ENCODE peak calls at places on chromosomes 16 and 17, in seven cellular contexts. One of them, this sample, is unnamed.

GRCh38 chr17:75872434-75873351 is 5.7 kb downstream of the TRIM47 start:
- DNase-seq in astrocyte of the spinal cord: peak
- DNase-seq in GM06990: no peak
- DNase-seq in cardiac fibroblast: peak
- DNase-seq in ovary: peak
- DNase-seq in fibroblast of pulmonary artery: peak
- DNase-seq in AG09319: peak
- DNase-seq in this sample: peak

GRCh38 chr17:4899341-4900230 is at the start of gene C17orf107:
- DNase-seq in astrocyte of the spinal cord: peak
- DNase-seq in GM06990: peak
- DNase-seq in cardiac fibroblast: peak
- DNase-seq in ovary: peak
- DNase-seq in fibroblast of pulmonary artery: peak
- DNase-seq in AG09319: peak
- DNase-seq in this sample: no peak

GRCh38 chr17:37182786-37183185 is 193.0 kb upstream of the C17orf78 start:
- DNase-seq in astrocyte of the spinal cord: peak
- DNase-seq in GM06990: no peak
- DNase-seq in cardiac fibroblast: peak
- DNase-seq in ovary: no peak
- DNase-seq in fibroblast of pulmonary artery: peak
- DNase-seq in AG09319: no peak
- DNase-seq in this sample: no peak

GRCh38 chr17:27354491-27355081 is 60.7 kb downstream of the WSB1 start:
- DNase-seq in astrocyte of the spinal cord: no peak
- DNase-seq in GM06990: no peak
- DNase-seq in cardiac fibroblast: no peak
- DNase-seq in ovary: no peak
- DNase-seq in fibroblast of pulmonary artery: no peak
- DNase-seq in AG09319: no peak
- DNase-seq in this sample: peak

GRCh38 chr17:40794466-40794865 is 5.3 kb downstream of the KRT28 start:
- DNase-seq in astrocyte of the spinal cord: no peak
- DNase-seq in GM06990: no peak
- DNase-seq in cardiac fibroblast: no peak
- DNase-seq in ovary: no peak
- DNase-seq in fibroblast of pulmonary artery: no peak
- DNase-seq in AG09319: no peak
- DNase-seq in this sample: no peak

GRCh38 chr17:80421381-80422090 is 6.6 kb downstream of the ENDOV start:
- DNase-seq in astrocyte of the spinal cord: no peak
- DNase-seq in GM06990: no peak
- DNase-seq in cardiac fibroblast: no peak
- DNase-seq in ovary: no peak
- DNase-seq in fibroblast of pulmonary artery: no peak
- DNase-seq in AG09319: no peak
- DNase-seq in this sample: no peak

GRCh38 chr16:56384074-56384721 is 41.1 kb downstream of the AMFR start:
- DNase-seq in astrocyte of the spinal cord: no peak
- DNase-seq in GM06990: no peak
- DNase-seq in cardiac fibroblast: no peak
- DNase-seq in ovary: no peak
- DNase-seq in fibroblast of pulmonary artery: no peak
- DNase-seq in AG09319: no peak
- DNase-seq in this sample: no peak

GRCh38 chr17:82457071-82457789 is 1.3 kb upstream of the NARF start:
- DNase-seq in astrocyte of the spinal cord: no peak
- DNase-seq in GM06990: no peak
- DNase-seq in cardiac fibroblast: peak
- DNase-seq in ovary: no peak
- DNase-seq in fibroblast of pulmonary artery: peak
- DNase-seq in AG09319: no peak
- DNase-seq in this sample: no peak

GRCh38 chr17:69651921-69652320 is 237.4 kb downstream of the MAP2K6 start:
- DNase-seq in astrocyte of the spinal cord: peak
- DNase-seq in GM06990: no peak
- DNase-seq in cardiac fibroblast: no peak
- DNase-seq in ovary: no peak
- DNase-seq in fibroblast of pulmonary artery: no peak
- DNase-seq in AG09319: no peak
- DNase-seq in this sample: no peak

GRCh38 chr17:51120357-51120738 is 320 bp downstream of the SPAG9 start:
- DNase-seq in astrocyte of the spinal cord: peak
- DNase-seq in GM06990: peak
- DNase-seq in cardiac fibroblast: no peak
- DNase-seq in ovary: no peak
- DNase-seq in fibroblast of pulmonary artery: peak
- DNase-seq in AG09319: no peak
- DNase-seq in this sample: no peak

GRCh38 chr17:81735181-81736102 is 23.4 kb downstream of the SLC25A10 start:
- DNase-seq in astrocyte of the spinal cord: no peak
- DNase-seq in GM06990: no peak
- DNase-seq in cardiac fibroblast: peak
- DNase-seq in ovary: no peak
- DNase-seq in fibroblast of pulmonary artery: peak
- DNase-seq in AG09319: no peak
- DNase-seq in this sample: peak

GRCh38 chr16:55257971-55258613 is 65.9 kb upstream of the IRX6 start:
- DNase-seq in astrocyte of the spinal cord: peak
- DNase-seq in GM06990: peak
- DNase-seq in cardiac fibroblast: peak
- DNase-seq in ovary: no peak
- DNase-seq in fibroblast of pulmonary artery: peak
- DNase-seq in AG09319: no peak
- DNase-seq in this sample: peak

GRCh38 chr16:64627781-64628180 is 494.1 kb downstream of the CDH11 start:
- DNase-seq in astrocyte of the spinal cord: no peak
- DNase-seq in GM06990: no peak
- DNase-seq in cardiac fibroblast: no peak
- DNase-seq in ovary: no peak
- DNase-seq in fibroblast of pulmonary artery: no peak
- DNase-seq in AG09319: no peak
- DNase-seq in this sample: no peak

GRCh38 chr17:20010099-20010863 is 1.1 kb downstream of the SPECC1 start:
- DNase-seq in astrocyte of the spinal cord: peak
- DNase-seq in GM06990: no peak
- DNase-seq in cardiac fibroblast: peak
- DNase-seq in ovary: peak
- DNase-seq in fibroblast of pulmonary artery: peak
- DNase-seq in AG09319: peak
- DNase-seq in this sample: no peak
- TF ChIP-seq CTCF in astrocyte of the spinal cord: peak
- TF ChIP-seq CTCF in GM06990: no peak
- TF ChIP-seq CTCF in cardiac fibroblast: peak
- TF ChIP-seq CTCF in ovary: no peak
- TF ChIP-seq CTCF in fibroblast of pulmonary artery: peak
- TF ChIP-seq CTCF in AG09319: peak
- TF ChIP-seq CTCF in this sample: peak

DNA sequence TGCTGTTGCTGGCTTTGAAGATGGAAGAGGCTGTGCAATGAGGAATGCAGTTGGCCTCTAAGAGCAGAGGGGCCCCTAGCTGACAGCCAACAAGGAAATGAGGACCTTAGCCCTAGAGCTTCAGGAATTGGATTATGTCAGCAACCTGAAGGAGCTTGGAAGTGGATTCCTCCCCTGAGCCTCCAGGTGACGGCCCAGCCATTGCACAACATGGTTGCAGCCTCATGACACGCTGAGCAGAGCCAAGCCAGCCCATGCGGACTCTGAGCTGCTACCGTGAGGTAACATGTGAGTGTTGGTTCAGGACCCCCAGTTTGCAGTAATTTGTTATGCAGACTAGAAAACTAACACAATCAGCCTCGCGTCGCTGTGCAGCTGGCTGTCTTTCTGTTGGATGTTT is 20.2 kb downstream of the CCDC42 start:
- DNase-seq in astrocyte of the spinal cord: no peak
- DNase-seq in GM06990: no peak
- DNase-seq in cardiac fibroblast: no peak
- DNase-seq in ovary: no peak
- DNase-seq in fibroblast of pulmonary artery: no peak
- DNase-seq in AG09319: no peak
- DNase-seq in this sample: peak
- TF ChIP-seq CTCF in astrocyte of the spinal cord: no peak
- TF ChIP-seq CTCF in GM06990: no peak
- TF ChIP-seq CTCF in cardiac fibroblast: no peak
- TF ChIP-seq CTCF in ovary: no peak
- TF ChIP-seq CTCF in fibroblast of pulmonary artery: no peak
- TF ChIP-seq CTCF in AG09319: no peak
- TF ChIP-seq CTCF in this sample: no peak

DNA sequence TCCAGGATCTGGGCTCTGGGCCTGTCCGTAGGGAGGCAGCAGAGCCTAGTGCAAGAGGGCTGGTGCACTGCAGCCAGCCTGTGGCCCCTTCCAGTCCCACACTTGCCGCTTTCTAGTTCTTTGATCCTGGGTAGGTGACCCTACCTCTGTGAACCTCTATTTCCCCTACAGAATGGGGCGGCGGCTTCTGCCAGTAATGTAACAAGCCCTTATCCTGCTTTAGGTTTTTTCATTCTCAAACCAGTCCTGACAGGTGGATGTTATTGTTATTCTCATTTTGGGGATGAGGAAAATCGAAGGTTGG is 744 bp downstream of the E4F1 start:
- DNase-seq in astrocyte of the spinal cord: no peak
- DNase-seq in GM06990: no peak
- DNase-seq in cardiac fibroblast: peak
- DNase-seq in ovary: no peak
- DNase-seq in fibroblast of pulmonary artery: peak
- DNase-seq in AG09319: no peak
- DNase-seq in this sample: no peak
- TF ChIP-seq CTCF in astrocyte of the spinal cord: peak
- TF ChIP-seq CTCF in GM06990: no peak
- TF ChIP-seq CTCF in cardiac fibroblast: peak
- TF ChIP-seq CTCF in ovary: no peak
- TF ChIP-seq CTCF in fibroblast of pulmonary artery: peak
- TF ChIP-seq CTCF in AG09319: peak
- TF ChIP-seq CTCF in this sample: no peak

GRCh38 chr17:49514374-49514738 is 19.3 kb downstream of the NGFR start:
- DNase-seq in astrocyte of the spinal cord: no peak
- DNase-seq in GM06990: no peak
- DNase-seq in cardiac fibroblast: peak
- DNase-seq in ovary: no peak
- DNase-seq in fibroblast of pulmonary artery: peak
- DNase-seq in AG09319: no peak
- DNase-seq in this sample: peak
- TF ChIP-seq CTCF in astrocyte of the spinal cord: peak
- TF ChIP-seq CTCF in GM06990: peak
- TF ChIP-seq CTCF in cardiac fibroblast: peak
- TF ChIP-seq CTCF in ovary: no peak
- TF ChIP-seq CTCF in fibroblast of pulmonary artery: peak
- TF ChIP-seq CTCF in AG09319: peak
- TF ChIP-seq CTCF in this sample: no peak

GRCh38 chr16:10453159-10453510 is 67.3 kb downstream of the ATF7IP2 start:
- DNase-seq in astrocyte of the spinal cord: no peak
- DNase-seq in GM06990: no peak
- DNase-seq in cardiac fibroblast: no peak
- DNase-seq in ovary: no peak
- DNase-seq in fibroblast of pulmonary artery: no peak
- DNase-seq in AG09319: no peak
- DNase-seq in this sample: no peak
- TF ChIP-seq CTCF in astrocyte of the spinal cord: no peak
- TF ChIP-seq CTCF in GM06990: no peak
- TF ChIP-seq CTCF in cardiac fibroblast: no peak
- TF ChIP-seq CTCF in ovary: no peak
- TF ChIP-seq CTCF in fibroblast of pulmonary artery: no peak
- TF ChIP-seq CTCF in AG09319: no peak
- TF ChIP-seq CTCF in this sample: no peak

This sample was measured in Caco-2.